ENCODE peak calls at places on chromosomes 7 and 10, in nine cellular contexts. H, K, E, G, Q, W, U, S and C are unnamed samples.

GRCh38 chr7:44257618-44258422 is 57.0 kb downstream of the YKT6 start:
- DNase-seq in H (peak; percentile 65), G (peak; percentile 94), Q (no peak), S (peak; percentile 85), E (peak; percentile 68), W (peak; percentile 9), U (peak; percentile 13), K (no peak), C (peak; percentile 97)

GRCh38 chr10:47040041-47040491 is 128.8 kb downstream of the PTPN20 start:
- DNase-seq in K (no peak), G (no peak), S (peak; percentile 53), H (no peak), E (no peak), U (no peak), W (no peak), Q (no peak), C (no peak)

GRCh38 chr7:32047075-32047474 is 23.1 kb downstream of the PDE1C start:
- DNase-seq in H (no peak), U (no peak), E (no peak), K (no peak), W (no peak), S (no peak), G (no peak), Q (no peak), C (no peak)

GRCh38 chr10:77385315-77385714 is 252.3 kb downstream of the KCNMA1 start:
- DNase-seq in H (no peak), G (no peak), K (no peak), Q (no peak), W (no peak), S (no peak), U (no peak), E (no peak), C (no peak)

GRCh38 chr7:48244902-48245301 is 73.6 kb downstream of the ABCA13 start:
- DNase-seq in H (no peak), G (peak; percentile 31), S (no peak), E (no peak), Q (no peak), W (no peak), U (no peak), K (no peak), C (no peak)

GRCh38 chr10:89043052-89043451 is 52.5 kb downstream of the FAS start:
- DNase-seq in H (no peak), G (no peak), K (no peak), W (no peak), Q (no peak), U (no peak), S (no peak), E (no peak), C (no peak)

GRCh38 chr7:143005632-143006260 is 21.2 kb downstream of the OR9A2 start:
- DNase-seq in S (no peak), G (no peak), E (no peak), U (no peak), H (no peak), Q (no peak), W (no peak), K (no peak), C (no peak)

GRCh38 chr7:68699090-68699711 is 899.1 kb upstream of the AUTS2 start:
- DNase-seq in Q (peak; percentile 64), W (no peak), U (no peak), E (no peak), S (no peak), K (no peak), G (peak; percentile 56), H (no peak), C (no peak)

GRCh38 chr7:35623381-35623780 is 71.6 kb downstream of the HERPUD2 start:
- DNase-seq in G (no peak), W (no peak), U (no peak), S (no peak), K (no peak), E (no peak), H (no peak), Q (no peak), C (no peak)

GRCh38 chr10:4648968-4649367 is 177.0 kb upstream of the AKR1E2 start:
- DNase-seq in S (no peak), W (no peak), E (no peak), K (no peak), G (no peak), U (no peak), Q (no peak), H (no peak), C (no peak)

GRCh38 chr7:64562246-64562620 is 638 bp downstream of the ZNF680 start:
- DNase-seq in W (no peak), E (no peak), K (no peak), U (no peak), G (peak; percentile 3), S (no peak), Q (peak; percentile 6), H (peak; percentile 19), C (no peak)

GRCh38 chr7:31073486-31074383 is 21.6 kb downstream of the ADCYAP1R1 start:
- DNase-seq in S (peak; percentile 40), G (no peak), K (no peak), H (no peak), U (no peak), E (no peak), Q (no peak), W (no peak), C (peak; percentile 23)

GRCh38 chr7:98993024-98993897 is 114.9 kb downstream of the TRRAP start:
- DNase-seq in W (no peak), S (peak; percentile 57), E (no peak), Q (peak; percentile 27), K (no peak), H (no peak), G (no peak), U (no peak), C (no peak)

GRCh38 chr10:122521011-122521410 is 39.5 kb upstream of the DMBT1 start:
- DNase-seq in H (no peak), W (no peak), E (no peak), G (peak; percentile 39), K (no peak), S (no peak), U (no peak), Q (no peak), C (no peak)

GRCh38 chr7:122485841-122486240 is 181.3 kb upstream of the FEZF1 start:
- DNase-seq in K (no peak), E (no peak), Q (no peak), S (no peak), W (no peak), U (no peak), H (no peak), G (peak; percentile 48), C (no peak)

GRCh38 chr10:133438711-133439273 is 14.4 kb upstream of the SPRN start:
- DNase-seq in G (no peak), H (peak; percentile 54), E (no peak), Q (no peak), U (peak; percentile 36), W (no peak), S (no peak), K (no peak), C (no peak)

GRCh38 chr10:3323865-3324498 is 151.4 kb upstream of the PITRM1 start:
- DNase-seq in W (no peak), E (no peak), G (no peak), H (no peak), Q (no peak), U (no peak), S (no peak), K (no peak), C (no peak)

GRCh38 chr7:123929107-123929506 is 4.1 kb downstream of the SPAM1 start:
- DNase-seq in Q (no peak), K (no peak), G (no peak), E (no peak), H (no peak), U (no peak), S (no peak), W (no peak), C (no peak)

GRCh38 chr10:96270564-96270963 is 805 bp downstream of the BLNK start:
- DNase-seq in H (no peak), S (no peak), G (no peak), U (no peak), W (no peak), K (no peak), E (no peak), Q (no peak), C (no peak)
- H3K4me3 ChIP-seq in H (peak overlapping the region; percentile 90), S (peak overlapping the region; percentile 41), G (no peak overlapping the region), U (no peak overlapping the region), W (no peak overlapping the region), K (no peak overlapping the region), E (no peak overlapping the region), Q (no peak overlapping the region), C (peak overlapping the region; percentile 76)

DNA sequence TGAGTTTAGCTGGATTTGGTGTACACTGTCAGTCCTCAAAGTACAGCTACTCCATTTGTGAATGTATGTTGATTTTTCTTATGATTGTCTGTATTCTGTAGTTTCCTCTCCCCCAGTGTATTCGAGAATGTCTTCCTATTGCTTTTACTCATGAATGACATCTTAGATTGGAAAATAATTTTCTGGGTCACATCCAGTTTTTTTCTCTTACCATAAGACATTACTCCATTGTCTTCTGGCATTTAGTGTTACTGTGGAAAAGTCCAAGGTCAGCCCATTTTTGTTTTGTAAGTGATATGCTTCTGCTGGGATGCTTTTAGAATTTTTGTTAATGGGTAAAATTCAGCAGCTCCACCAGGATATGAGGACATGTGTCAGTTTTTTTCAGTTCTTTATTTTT is 33.5 kb downstream of the WAC start:
- DNase-seq in W (no peak), U (no peak), H (no peak), E (no peak), S (no peak), Q (no peak), G (peak; percentile 19), K (no peak), C (no peak)
- H3K9me3 ChIP-seq in W (no peaks in the 10 kb centered on the region), U (no peaks in the 10 kb centered on the region), H (no peaks in the 10 kb centered on the region), E (no peaks in the 10 kb centered on the region), S (no peaks in the 10 kb centered on the region), Q (no peaks in the 10 kb centered on the region), G (no peaks in the 10 kb centered on the region), K (no peaks in the 10 kb centered on the region), C (no peaks in the 10 kb centered on the region)

DNA sequence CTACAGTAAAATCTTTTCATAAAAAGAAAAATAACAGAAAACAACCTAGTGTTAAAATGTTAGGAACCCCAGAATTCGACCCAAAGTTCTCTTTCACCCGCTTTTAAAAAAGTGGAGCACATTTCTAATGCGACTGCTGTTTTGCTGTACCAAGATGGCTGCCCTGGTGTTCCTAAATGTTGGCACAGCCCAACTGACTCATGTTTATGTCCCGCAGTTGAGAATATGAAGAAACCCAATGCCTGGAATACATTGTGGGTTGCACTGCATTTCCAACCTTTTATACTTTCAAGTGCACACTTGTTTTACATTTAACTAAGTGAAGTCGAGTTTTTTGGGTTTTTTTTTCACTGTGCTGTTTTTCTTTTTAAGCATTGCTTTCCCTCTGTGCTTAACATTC is 944 bp downstream of the STEAP1B start:
- DNase-seq in K (no peak), W (no peak), U (no peak), E (no peak), S (no peak), H (no peak), Q (no peak), G (peak; percentile 60), C (no peak)
- H3K4me3 ChIP-seq in K (no peak overlapping the region), W (no peak overlapping the region), U (no peak overlapping the region), E (no peak overlapping the region), S (no peak overlapping the region), H (no peak overlapping the region), Q (no peak overlapping the region), G (no peak overlapping the region), C (no peak overlapping the region)

GRCh38 chr7:56471811-56472210 is 355.6 kb upstream of the NUPR2 start:
- DNase-seq in K (no peak), G (no peak), Q (no peak), E (no peak), S (no peak), H (no peak), U (no peak), W (no peak), C (no peak)
- H3K9me3 ChIP-seq in K (peaks cover 95% of the 10 kb centered on the region), G (no peaks in the 10 kb centered on the region), Q (peaks cover 54% of the 10 kb centered on the region), E (peaks cover 23% of the 10 kb centered on the region), S (peaks cover 75% of the 10 kb centered on the region), H (peaks cover 20% of the 10 kb centered on the region), U (peaks cover 67% of the 10 kb centered on the region), W (peaks cover 51% of the 10 kb centered on the region), C (peaks cover 68% of the 10 kb centered on the region)